ENCODE peak calls at places on chromosomes 3 and 15, in four cellular contexts. Q, G, V and Y are unnamed samples.

GRCh38 chr3:22103423-22103822 is 352.4 kb upstream of the ZNF385D start:
- DNase-seq in Q (no peak), G (no peak), V (no peak), Y (no peak)

GRCh38 chr3:42066516-42067181 is 24.5 kb upstream of the TRAK1 start:
- DNase-seq in Q (peak; percentile 75), G (peak; percentile 67), V (no peak), Y (no peak)

GRCh38 chr3:52406791-52407510 is 38.0 kb downstream of the SEMA3G start:
- DNase-seq in Q (no peak), G (no peak), V (no peak), Y (no peak)

GRCh38 chr3:128484404-128485282 is 8.4 kb downstream of the GATA2 start:
- DNase-seq in Q (no peak), G (no peak), V (no peak), Y (no peak)

GRCh38 chr15:89888214-89888804 is 5.5 kb downstream of the AP3S2 start:
- DNase-seq in Q (peak; percentile 86), G (peak; percentile 37), V (no peak), Y (peak; percentile 40)

GRCh38 chr3:160444411-160444810 is 5.2 kb downstream of the TRIM59 start:
- DNase-seq in Q (no peak), G (no peak), V (no peak), Y (no peak)

GRCh38 chr3:4426782-4427344 is 40.2 kb downstream of the SUMF1 start:
- DNase-seq in Q (peak; percentile 98), G (peak; percentile 84), V (no peak), Y (peak; percentile 96)

GRCh38 chr3:120678331-120678845 is 3.7 kb downstream of the HGD start:
- DNase-seq in Q (peak; percentile 92), G (peak; percentile 23), V (no peak), Y (peak; percentile 77)

GRCh38 chr3:69011331-69011730 is 2.2 kb downstream of the EOGT start:
- DNase-seq in Q (no peak), G (no peak), V (no peak), Y (peak; percentile 21)

GRCh38 chr15:101308604-101309435 is 13.8 kb upstream of the SNRPA1 start:
- DNase-seq in Q (no peak), G (no peak), V (no peak), Y (no peak)

GRCh38 chr15:35362195-35362829 is 183.7 kb downstream of the DPH6 start:
- DNase-seq in Q (peak; percentile 86), G (no peak), V (no peak), Y (no peak)

GRCh38 chr15:60421544-60421943 is 23.8 kb upstream of the ANXA2 start:
- DNase-seq in Q (peak; percentile 86), G (no peak), V (no peak), Y (peak; percentile 78)

GRCh38 chr3:136152963-136153362 is 43.2 kb downstream of the MSL2 start:
- DNase-seq in Q (no peak), G (no peak), V (no peak), Y (no peak)

GRCh38 chr3:142963266-142964149 is at the start of gene PAQR9:
- DNase-seq in Q (no peak), G (no peak), V (no peak), Y (no peak)

GRCh38 chr3:157099337-157100078 is 60.4 kb downstream of the CCNL1 start:
- DNase-seq in Q (no peak), G (no peak), V (no peak), Y (peak; percentile 76)

GRCh38 chr3:167300210-167300609 is 79.9 kb downstream of the ZBBX start:
- DNase-seq in Q (no peak), G (no peak), V (no peak), Y (no peak)

GRCh38 chr15:64134322-64134829 is 17.2 kb upstream of the SNX22 start:
- DNase-seq in Q (no peak), G (no peak), V (no peak), Y (no peak)

GRCh38 chr3:169666501-169667379 is 3.2 kb upstream of the MECOM start:
- DNase-seq in Q (no peak), G (no peak), V (no peak), Y (peak; percentile 16)
- H3K4me3 ChIP-seq in Q (no peak overlapping the region), G (no peak overlapping the region), V (no peak overlapping the region), Y (peak overlapping the region; percentile 46)

GRCh38 chr15:32098033-32098432 is 67.7 kb downstream of the CHRNA7 start:
- DNase-seq in Q (no peak), G (no peak), V (no peak), Y (no peak)
- TF ChIP-seq CTCF in Q (no peak), G (no peak), V (no peak), Y (no peak)

GRCh38 chr3:127022849-127023248 is 39.9 kb downstream of the PLXNA1 start:
- DNase-seq in Q (no peak), G (no peak), V (no peak), Y (no peak)
- H3K4me3 ChIP-seq in Q (no peak overlapping the region), G (no peak overlapping the region), V (no peak overlapping the region), Y (no peak overlapping the region)

DNA sequence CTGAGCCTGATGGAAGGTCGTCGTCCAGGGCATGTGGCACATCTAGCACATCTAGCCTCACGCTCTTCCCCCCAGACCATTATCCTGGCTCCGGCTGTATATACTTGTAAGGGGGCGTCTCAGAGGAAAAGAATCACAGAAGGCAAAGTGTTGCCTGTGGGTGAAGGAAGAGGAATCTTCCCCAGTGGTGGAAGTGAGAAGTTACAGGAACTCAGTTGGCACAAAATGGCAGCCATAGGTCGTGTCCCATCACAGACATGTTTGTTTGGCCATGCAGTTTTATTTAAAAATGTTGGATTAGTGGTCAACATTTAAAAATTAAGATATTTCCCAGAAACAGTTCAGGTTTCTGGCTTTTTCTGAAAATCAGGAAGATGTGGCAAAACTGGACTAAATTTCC is 13.6 kb downstream of the GALNT15 start:
- DNase-seq in Q (no peak), G (no peak), V (no peak), Y (no peak)
- TF ChIP-seq CTCF in Q (no peak), G (no peak), V (no peak), Y (no peak)